ENCODE peak calls at places on chromosome 18, in ten cellular contexts. V is upper lobe of left lung; W is vagina; Q is thoracic aorta; Y is WERI-Rb-1; S is CD8-positive, alpha-beta T cell; G is tibial artery; I is left ventricle myocardium inferior; X is AG04450; A is small intestine. T is an unnamed sample. For H3K9me3, the result is how much of the 10 kb centered on the place peaks cover.

GRCh38 chr18:30632058-30632718 is 410.4 kb downstream of the DSC3 start:
- DNase-seq in V (peak), W (no peak), Q (no peak), Y (no peak), S (no peak), G (no peak), I (no peak), X (no peak), A (no peak), T (peak)

GRCh38 chr18:12086249-12086648 is 7.4 kb upstream of the ANKRD62 start:
- DNase-seq in V (peak), W (no peak), Q (no peak), Y (no peak), S (no peak), G (no peak), I (no peak), X (no peak), A (peak), T (no peak)

GRCh38 chr18:57561728-57562423 is 24.6 kb downstream of the FECH start:
- DNase-seq in V (no peak), W (no peak), Q (no peak), Y (peak), S (no peak), G (no peak), I (no peak), X (no peak), A (peak), T (peak)

GRCh38 chr18:33577688-33578370 is at the start of gene ASXL3:
- DNase-seq in V (peak), W (no peak), Q (peak), Y (peak), S (no peak), G (peak), I (peak), X (no peak), A (peak), T (no peak)

GRCh38 chr18:23401400-23402347 is 51.4 kb upstream of the RIOK3 start:
- DNase-seq in V (no peak), W (no peak), Q (no peak), Y (peak), S (no peak), G (no peak), I (no peak), X (peak), A (peak), T (peak)

GRCh38 chr18:39058386-39059000 is 1492.9 kb upstream of the CELF4 start:
- DNase-seq in V (no peak), W (no peak), Q (no peak), Y (no peak), S (no peak), G (no peak), I (no peak), X (no peak), A (no peak), T (no peak)

GRCh38 chr18:37242091-37242490 is 323.5 kb downstream of the CELF4 start:
- DNase-seq in V (no peak), W (no peak), Q (no peak), Y (no peak), S (no peak), G (no peak), I (no peak), X (no peak), A (no peak), T (no peak)

GRCh38 chr18:63586966-63587365 is at the start of gene SERPINB13:
- DNase-seq in V (no peak), W (no peak), Q (no peak), Y (no peak), S (no peak), G (no peak), I (no peak), X (no peak), A (no peak), T (no peak)

GRCh38 chr18:61992923-61993322 is 100.1 kb upstream of the RNF152 start:
- DNase-seq in V (no peak), W (no peak), Q (no peak), Y (no peak), S (no peak), G (no peak), I (no peak), X (no peak), A (peak), T (no peak)

GRCh38 chr18:21100141-21100540 is 11.5 kb downstream of the ROCK1 start:
- DNase-seq in V (no peak), W (no peak), Q (no peak), Y (no peak), S (no peak), G (no peak), I (no peak), X (no peak), A (no peak), T (no peak)

GRCh38 chr18:79484661-79485621 is 89.2 kb downstream of the NFATC1 start:
- DNase-seq in V (peak), W (no peak), Q (no peak), Y (no peak), S (no peak), G (no peak), I (peak), X (peak), A (no peak), T (no peak)

GRCh38 chr18:46152808-46153617 is 48.8 kb downstream of the HAUS1 start:
- DNase-seq in V (peak), W (no peak), Q (no peak), Y (peak), S (no peak), G (no peak), I (no peak), X (no peak), A (no peak), T (no peak)

GRCh38 chr18:79379251-79379905 is 16.4 kb upstream of the NFATC1 start:
- DNase-seq in V (no peak), W (no peak), Q (no peak), Y (no peak), S (no peak), G (no peak), I (no peak), X (no peak), A (no peak), T (no peak)

GRCh38 chr18:72830109-72830508 is 37.7 kb downstream of the NETO1 start:
- DNase-seq in V (no peak), W (no peak), Q (no peak), Y (no peak), S (no peak), G (no peak), I (peak), X (no peak), A (no peak), T (no peak)

GRCh38 chr18:48099481-48100167 is 169.2 kb upstream of the SMAD2 start:
- DNase-seq in V (no peak), W (no peak), Q (no peak), Y (no peak), S (no peak), G (no peak), I (no peak), X (no peak), A (no peak), T (no peak)

GRCh38 chr18:2572892-2573291 is 1.5 kb downstream of the NDC80 start:
- DNase-seq in V (no peak), W (no peak), Q (no peak), Y (no peak), S (no peak), G (no peak), I (no peak), X (no peak), A (no peak), T (no peak)

GRCh38 chr18:3612315-3612714 is 162.3 kb downstream of the TGIF1 start:
- DNase-seq in V (no peak), W (no peak), Q (no peak), Y (no peak), S (no peak), G (no peak), I (no peak), X (no peak), A (no peak), T (no peak)

GRCh38 chr18:66754335-66754734 is 150.4 kb upstream of the CDH19 start:
- DNase-seq in V (no peak), W (no peak), Q (no peak), Y (no peak), S (no peak), G (no peak), I (no peak), X (no peak), A (no peak), T (no peak)
- H3K9me3 ChIP-seq in V (under half), W (under half), Q (under half), Y (under half), S (under half), G (under half), I (under half), X (under half), A (under half), T (under half)

GRCh38 chr18:35334183-35334582 is 10.0 kb downstream of the ZNF24 start:
- DNase-seq in V (no peak), W (no peak), Q (no peak), Y (no peak), S (no peak), G (no peak), I (no peak), X (no peak), A (no peak), T (no peak)
- H3K9me3 ChIP-seq in V (under half), W (under half), Q (under half), Y (under half), S (under half), G (under half), I (under half), X (under half), A (under half), T (under half)

DNA sequence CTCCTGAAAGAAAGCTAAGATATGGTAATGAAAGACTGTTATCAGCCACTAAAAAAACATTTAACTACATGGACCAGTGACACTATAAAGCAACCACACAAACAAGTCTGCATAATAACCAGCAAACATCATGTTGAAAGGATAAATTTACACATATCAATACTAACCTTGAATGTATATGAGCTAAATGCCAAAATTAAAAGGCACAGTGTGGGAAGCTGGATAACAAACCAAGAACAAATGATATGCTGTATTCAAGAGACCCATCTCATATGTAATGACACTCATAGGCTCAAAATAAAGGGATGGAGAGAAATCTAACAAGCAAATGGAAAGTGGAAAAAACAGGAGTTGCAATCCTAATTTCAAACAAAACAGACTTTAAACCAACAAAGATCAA is 213.1 kb upstream of the CDH2 start:
- DNase-seq in V (no peak), W (no peak), Q (no peak), Y (no peak), S (no peak), G (no peak), I (no peak), X (no peak), A (no peak), T (no peak)
- H3K9me3 ChIP-seq in V (under half), W (under half), Q (under half), Y (under half), S (under half), G (under half), I (under half), X (under half), A (under half), T (under half)

GRCh38 chr18:43950062-43950461 is 672.8 kb upstream of the SYT4 start:
- DNase-seq in V (no peak), W (no peak), Q (no peak), Y (no peak), S (no peak), G (no peak), I (no peak), X (no peak), A (no peak), T (no peak)

GRCh38 chr18:43952398-43952797 is 675.1 kb upstream of the SYT4 start:
- DNase-seq in V (no peak), W (no peak), Q (no peak), Y (no peak), S (no peak), G (no peak), I (no peak), X (no peak), A (no peak), T (no peak)

DNA sequence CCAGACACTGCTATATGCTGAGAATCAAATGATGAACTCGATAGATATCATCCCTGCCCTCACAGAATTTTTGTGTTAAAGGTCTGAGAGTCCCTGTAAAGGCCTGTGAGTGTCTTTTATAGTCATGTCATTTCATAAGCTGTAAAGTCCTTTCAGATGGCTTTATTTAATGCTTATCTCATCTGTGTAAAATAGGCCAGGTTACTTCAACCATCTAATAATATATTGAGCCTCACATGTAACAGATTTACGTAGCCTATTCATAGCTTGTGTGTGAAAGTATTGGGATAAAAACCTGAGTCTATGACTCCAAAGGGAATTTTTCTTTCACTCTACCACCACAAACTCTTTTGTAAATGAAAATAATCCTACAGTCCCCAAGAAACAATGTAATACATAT is 672.0 kb upstream of the SYT4 start:
- DNase-seq in V (no peak), W (no peak), Q (no peak), Y (no peak), S (no peak), G (no peak), I (no peak), X (no peak), A (no peak), T (no peak)
- H3K9me3 ChIP-seq in V (under half), W (under half), Q (under half), Y (under half), S (under half), G (under half), I (under half), X (under half), A (under half), T (under half)